ENCODE peak calls at places on chromosomes 3 and 15, in eight cellular contexts. One of them, this sample, is unnamed.

GRCh38 chr3:170585937-170586310 is at the start of gene SLC7A14:
- DNase-seq in KBM-7: no peak
- DNase-seq in NCI-H187: peak
- DNase-seq in AG09309: no peak
- DNase-seq in activated gamma-delta T cell treated with Interleukin-2 at 50 U/mL for 16 hours: no peak
- DNase-seq in RPMI7951: no peak
- DNase-seq in iris pigment epithelial cell: peak
- DNase-seq in EL: no peak
- DNase-seq in this sample: no peak

GRCh38 chr3:14434105-14434504 is 31.7 kb downstream of the SLC6A6 start:
- DNase-seq in KBM-7: no peak
- DNase-seq in NCI-H187: no peak
- DNase-seq in AG09309: no peak
- DNase-seq in activated gamma-delta T cell treated with Interleukin-2 at 50 U/mL for 16 hours: no peak
- DNase-seq in RPMI7951: peak
- DNase-seq in iris pigment epithelial cell: peak
- DNase-seq in EL: peak
- DNase-seq in this sample: no peak

GRCh38 chr3:54427951-54428871 is 305.9 kb downstream of the CACNA2D3 start:
- DNase-seq in KBM-7: peak
- DNase-seq in NCI-H187: peak
- DNase-seq in AG09309: peak
- DNase-seq in activated gamma-delta T cell treated with Interleukin-2 at 50 U/mL for 16 hours: no peak
- DNase-seq in RPMI7951: peak
- DNase-seq in iris pigment epithelial cell: peak
- DNase-seq in EL: peak
- DNase-seq in this sample: peak

GRCh38 chr3:58723197-58723596 is 56.6 kb upstream of the FAM3D start:
- DNase-seq in KBM-7: no peak
- DNase-seq in NCI-H187: no peak
- DNase-seq in AG09309: no peak
- DNase-seq in activated gamma-delta T cell treated with Interleukin-2 at 50 U/mL for 16 hours: no peak
- DNase-seq in RPMI7951: no peak
- DNase-seq in iris pigment epithelial cell: peak
- DNase-seq in EL: no peak
- DNase-seq in this sample: no peak

GRCh38 chr3:23129062-23129461 is 74.1 kb upstream of the UBE2E2 start:
- DNase-seq in KBM-7: no peak
- DNase-seq in NCI-H187: no peak
- DNase-seq in AG09309: no peak
- DNase-seq in activated gamma-delta T cell treated with Interleukin-2 at 50 U/mL for 16 hours: no peak
- DNase-seq in RPMI7951: peak
- DNase-seq in iris pigment epithelial cell: no peak
- DNase-seq in EL: no peak
- DNase-seq in this sample: no peak

GRCh38 chr3:170055209-170055608 is 17.4 kb downstream of the GPR160 start:
- DNase-seq in KBM-7: no peak
- DNase-seq in NCI-H187: no peak
- DNase-seq in AG09309: no peak
- DNase-seq in activated gamma-delta T cell treated with Interleukin-2 at 50 U/mL for 16 hours: no peak
- DNase-seq in RPMI7951: peak
- DNase-seq in iris pigment epithelial cell: peak
- DNase-seq in EL: peak
- DNase-seq in this sample: no peak

GRCh38 chr15:95290376-95290973 is 1040.0 kb upstream of the NR2F2 start:
- DNase-seq in KBM-7: no peak
- DNase-seq in NCI-H187: no peak
- DNase-seq in AG09309: no peak
- DNase-seq in activated gamma-delta T cell treated with Interleukin-2 at 50 U/mL for 16 hours: no peak
- DNase-seq in RPMI7951: no peak
- DNase-seq in iris pigment epithelial cell: peak
- DNase-seq in EL: no peak
- DNase-seq in this sample: no peak

GRCh38 chr3:141094851-141095545 is 43.9 kb downstream of the SPSB4 start:
- DNase-seq in KBM-7: no peak
- DNase-seq in NCI-H187: no peak
- DNase-seq in AG09309: no peak
- DNase-seq in activated gamma-delta T cell treated with Interleukin-2 at 50 U/mL for 16 hours: no peak
- DNase-seq in RPMI7951: peak
- DNase-seq in iris pigment epithelial cell: peak
- DNase-seq in EL: peak
- DNase-seq in this sample: no peak

GRCh38 chr3:189655617-189656016 is 24.4 kb downstream of the TP63 start:
- DNase-seq in KBM-7: no peak
- DNase-seq in NCI-H187: no peak
- DNase-seq in AG09309: no peak
- DNase-seq in activated gamma-delta T cell treated with Interleukin-2 at 50 U/mL for 16 hours: no peak
- DNase-seq in RPMI7951: no peak
- DNase-seq in iris pigment epithelial cell: no peak
- DNase-seq in EL: no peak
- DNase-seq in this sample: no peak

GRCh38 chr3:10438902-10439610 is 66.3 kb downstream of the ATP2B2 start:
- DNase-seq in KBM-7: no peak
- DNase-seq in NCI-H187: no peak
- DNase-seq in AG09309: no peak
- DNase-seq in activated gamma-delta T cell treated with Interleukin-2 at 50 U/mL for 16 hours: no peak
- DNase-seq in RPMI7951: no peak
- DNase-seq in iris pigment epithelial cell: no peak
- DNase-seq in EL: no peak
- DNase-seq in this sample: no peak

GRCh38 chr3:196948442-196949365 is 6.4 kb upstream of the NCBP2 start:
- DNase-seq in KBM-7: no peak
- DNase-seq in NCI-H187: no peak
- DNase-seq in AG09309: no peak
- DNase-seq in activated gamma-delta T cell treated with Interleukin-2 at 50 U/mL for 16 hours: no peak
- DNase-seq in RPMI7951: no peak
- DNase-seq in iris pigment epithelial cell: no peak
- DNase-seq in EL: peak
- DNase-seq in this sample: no peak

GRCh38 chr3:127697531-127698240 is 24.9 kb downstream of the ABTB1 start:
- DNase-seq in KBM-7: peak
- DNase-seq in NCI-H187: peak
- DNase-seq in AG09309: no peak
- DNase-seq in activated gamma-delta T cell treated with Interleukin-2 at 50 U/mL for 16 hours: no peak
- DNase-seq in RPMI7951: peak
- DNase-seq in iris pigment epithelial cell: peak
- DNase-seq in EL: peak
- DNase-seq in this sample: no peak

GRCh38 chr3:185658504-185658912 is 72.4 kb downstream of the SENP2 start:
- DNase-seq in KBM-7: no peak
- DNase-seq in NCI-H187: no peak
- DNase-seq in AG09309: peak
- DNase-seq in activated gamma-delta T cell treated with Interleukin-2 at 50 U/mL for 16 hours: no peak
- DNase-seq in RPMI7951: peak
- DNase-seq in iris pigment epithelial cell: peak
- DNase-seq in EL: peak
- DNase-seq in this sample: no peak

GRCh38 chr15:90677807-90678790 is 39.0 kb upstream of the BLM start:
- DNase-seq in KBM-7: no peak
- DNase-seq in NCI-H187: no peak
- DNase-seq in AG09309: no peak
- DNase-seq in activated gamma-delta T cell treated with Interleukin-2 at 50 U/mL for 16 hours: no peak
- DNase-seq in RPMI7951: no peak
- DNase-seq in iris pigment epithelial cell: no peak
- DNase-seq in EL: no peak
- DNase-seq in this sample: no peak

GRCh38 chr3:191328383-191328962 is 721 bp upstream of the CCDC50 start:
- DNase-seq in KBM-7: no peak
- DNase-seq in NCI-H187: no peak
- DNase-seq in AG09309: no peak
- DNase-seq in activated gamma-delta T cell treated with Interleukin-2 at 50 U/mL for 16 hours: no peak
- DNase-seq in RPMI7951: no peak
- DNase-seq in iris pigment epithelial cell: peak
- DNase-seq in EL: no peak
- DNase-seq in this sample: no peak

GRCh38 chr3:143276592-143276991 is 157.0 kb downstream of the CHST2 start:
- DNase-seq in KBM-7: no peak
- DNase-seq in NCI-H187: no peak
- DNase-seq in AG09309: no peak
- DNase-seq in activated gamma-delta T cell treated with Interleukin-2 at 50 U/mL for 16 hours: no peak
- DNase-seq in RPMI7951: no peak
- DNase-seq in iris pigment epithelial cell: no peak
- DNase-seq in EL: no peak
- DNase-seq in this sample: no peak

GRCh38 chr3:42061042-42061710 is 30.0 kb upstream of the TRAK1 start:
- DNase-seq in KBM-7: no peak
- DNase-seq in NCI-H187: no peak
- DNase-seq in AG09309: no peak
- DNase-seq in activated gamma-delta T cell treated with Interleukin-2 at 50 U/mL for 16 hours: no peak
- DNase-seq in RPMI7951: no peak
- DNase-seq in iris pigment epithelial cell: no peak
- DNase-seq in EL: no peak
- DNase-seq in this sample: no peak

This sample was measured in mesothelial cell of epicardium.